ENCODE peak calls at places on chromosome 7, in four cellular contexts. Y is RPMI8226; Z is activated CD4-positive, alpha-beta T cell treated with anti-CD3 and anti-CD28 coated beads, Interleukin-2, amount 50 U/mL, for 1 hour; K is substantia nigra. D is an unnamed sample.

GRCh38 chr7:36583318-36583717 is 141.0 kb downstream of the AOAH start:
- DNase-seq in Y (no peak), Z (no peak), K (no peak), D (no peak)

GRCh38 chr7:68963547-68963946 is 634.7 kb upstream of the AUTS2 start:
- DNase-seq in Z (no peak), K (no peak), Y (peak), D (no peak)

GRCh38 chr7:31950101-31950755 is 120.0 kb downstream of the PDE1C start:
- DNase-seq in K (no peak), Z (no peak), Y (no peak), D (no peak)

GRCh38 chr7:87448427-87448826 is 27.1 kb downstream of the ABCB4 start:
- DNase-seq in Y (no peak), K (no peak), Z (no peak), D (no peak)

GRCh38 chr7:103025341-103025740 is 49.3 kb downstream of the FBXL13 start:
- DNase-seq in Y (peak), K (no peak), Z (no peak), D (no peak)

GRCh38 chr7:119868387-119868786 is 404.6 kb upstream of the KCND2 start:
- DNase-seq in Y (no peak), K (no peak), Z (no peak), D (no peak)

GRCh38 chr7:51069411-51070083 is 247.1 kb downstream of the COBL start:
- DNase-seq in K (no peak), Y (no peak), Z (no peak), D (no peak)

GRCh38 chr7:107860241-107860961 is 30.6 kb upstream of the DLD start:
- DNase-seq in K (no peak), Z (no peak), Y (no peak), D (no peak)

GRCh38 chr7:143405158-143405557 is 3.5 kb downstream of the EPHA1 start:
- DNase-seq in Y (no peak), Z (no peak), K (no peak), D (no peak)

GRCh38 chr7:66859794-66860645 is 61.0 kb upstream of the TMEM248 start:
- DNase-seq in K (no peak), Y (peak), Z (no peak), D (no peak)

GRCh38 chr7:2886900-2887299 is 42.8 kb upstream of the GNA12 start:
- DNase-seq in Y (peak), K (no peak), Z (peak), D (no peak)

GRCh38 chr7:81284576-81284975 is 365.7 kb upstream of the SEMA3C start:
- DNase-seq in K (no peak), Y (no peak), Z (no peak), D (no peak)

GRCh38 chr7:55271069-55271468 is 94.1 kb upstream of the LANCL2 start:
- DNase-seq in Z (no peak), K (no peak), Y (no peak), D (no peak)

GRCh38 chr7:27183682-27184341 is 1.2 kb downstream of the HOXA11 start:
- DNase-seq in K (no peak), Y (no peak), Z (no peak), D (no peak)

GRCh38 chr7:474605-475424 is 44.8 kb downstream of the PDGFA start:
- DNase-seq in Z (no peak), Y (no peak), K (no peak), D (no peak)

GRCh38 chr7:47968852-47969774 is 10.3 kb downstream of the HUS1 start:
- DNase-seq in Y (peak), K (no peak), Z (peak), D (no peak)

GRCh38 chr7:39088730-39089129 is 111.0 kb downstream of the POU6F2 start:
- DNase-seq in Z (no peak), K (no peak), Y (no peak), D (no peak)

GRCh38 chr7:14639801-14640200 is 262.8 kb downstream of the DGKB start:
- DNase-seq in Y (no peak), K (no peak), Z (no peak), D (no peak)

GRCh38 chr7:117231047-117231359 is 91.9 kb downstream of the WNT2 start:
- DNase-seq in Z (no peak), Y (no peak), K (no peak), D (no peak)

GRCh38 chr7:22845221-22845844 is 22.7 kb upstream of the TOMM7 start:
- DNase-seq in Y (no peak), Z (no peak), K (no peak), D (no peak)

GRCh38 chr7:14888904-14889482 is 13.6 kb downstream of the DGKB start:
- DNase-seq in Y (no peak), K (no peak), Z (no peak), D (no peak)

GRCh38 chr7:51620690-51621089 is 304.1 kb upstream of the COBL start:
- DNase-seq in Y (no peak), Z (no peak), K (no peak), D (no peak)

GRCh38 chr7:142535123-142535779 is 214.0 kb upstream of the PRSS1 start:
- DNase-seq in Y (peak), K (no peak), Z (peak), D (no peak)

GRCh38 chr7:105975770-105976428 is 12.8 kb downstream of the CDHR3 start:
- DNase-seq in Y (no peak), Z (no peak), K (no peak), D (no peak)